ENCODE peak calls at places on chromosomes 1 and 21, in four cellular contexts. One of them, this sample, is unnamed.

GRCh38 chr1:183233113-183233512 is 47.0 kb downstream of the LAMC2 start:
- DNase-seq in neural crest cell: no peak
- DNase-seq in AG09309: no peak
- DNase-seq in cardiac fibroblast: no peak
- DNase-seq in this sample: no peak

GRCh38 chr1:223401873-223402789 is 8.9 kb downstream of the CCDC185 start:
- DNase-seq in AG09309: peak; percentile 46
- DNase-seq in cardiac fibroblast: peak; percentile 73
- DNase-seq in neural crest cell: no peak
- DNase-seq in this sample: no peak

GRCh38 chr21:43956667-43957030 is 55.5 kb upstream of the TRAPPC10 start:
- DNase-seq in cardiac fibroblast: peak; percentile 48
- DNase-seq in neural crest cell: no peak
- DNase-seq in AG09309: no peak
- DNase-seq in this sample: no peak

GRCh38 chr1:221712776-221713431 is 29.0 kb downstream of the DUSP10 start:
- DNase-seq in cardiac fibroblast: no peak
- DNase-seq in neural crest cell: no peak
- DNase-seq in AG09309: no peak
- DNase-seq in this sample: no peak

GRCh38 chr21:45018131-45019075 is 56.0 kb upstream of the ADARB1 start:
- DNase-seq in neural crest cell: no peak
- DNase-seq in AG09309: no peak
- DNase-seq in cardiac fibroblast: no peak
- DNase-seq in this sample: no peak

GRCh38 chr1:27102707-27103468 is 52.0 kb downstream of the SLC9A1 start:
- DNase-seq in cardiac fibroblast: peak; percentile 63
- DNase-seq in AG09309: no peak
- DNase-seq in neural crest cell: peak; percentile 97
- DNase-seq in this sample: peak; percentile 95

GRCh38 chr1:222326004-222326709 is 221.7 kb downstream of the HHIPL2 start:
- DNase-seq in AG09309: no peak
- DNase-seq in neural crest cell: no peak
- DNase-seq in cardiac fibroblast: no peak
- DNase-seq in this sample: no peak

GRCh38 chr1:7810395-7810794 is 26.3 kb downstream of the PER3 start:
- DNase-seq in cardiac fibroblast: peak; percentile 91
- DNase-seq in neural crest cell: no peak
- DNase-seq in AG09309: peak; percentile 35
- DNase-seq in this sample: no peak

GRCh38 chr1:226820935-226821718 is 49.3 kb upstream of the PSEN2 start:
- DNase-seq in neural crest cell: no peak
- DNase-seq in AG09309: peak; percentile 91
- DNase-seq in cardiac fibroblast: peak; percentile 97
- DNase-seq in this sample: no peak

GRCh38 chr1:63004868-63005267 is 220.9 kb downstream of the ATG4C start:
- DNase-seq in neural crest cell: no peak
- DNase-seq in cardiac fibroblast: peak; percentile 36
- DNase-seq in AG09309: no peak
- DNase-seq in this sample: no peak

GRCh38 chr1:116765962-116766361 is 11.7 kb downstream of the CD2 start:
- DNase-seq in AG09309: peak; percentile 14
- DNase-seq in cardiac fibroblast: peak; percentile 66
- DNase-seq in neural crest cell: no peak
- DNase-seq in this sample: no peak

GRCh38 chr1:36553591-36554417 is 71.1 kb upstream of the CSF3R start:
- DNase-seq in neural crest cell: peak; percentile 84
- DNase-seq in AG09309: no peak
- DNase-seq in cardiac fibroblast: peak; percentile 64
- DNase-seq in this sample: peak; percentile 88

GRCh38 chr1:52632732-52633290 is at the start of gene SHISAL2A:
- DNase-seq in neural crest cell: peak; percentile 40
- DNase-seq in cardiac fibroblast: no peak
- DNase-seq in AG09309: no peak
- DNase-seq in this sample: peak; percentile 65

GRCh38 chr1:110393691-110394564 is 3.1 kb upstream of the SLC16A4 start:
- DNase-seq in neural crest cell: no peak
- DNase-seq in cardiac fibroblast: peak; percentile 82
- DNase-seq in AG09309: no peak
- DNase-seq in this sample: no peak

GRCh38 chr21:27571706-27572105 is 604.8 kb upstream of the ADAMTS5 start:
- DNase-seq in AG09309: peak; percentile 29
- DNase-seq in cardiac fibroblast: peak; percentile 93
- DNase-seq in neural crest cell: no peak
- DNase-seq in this sample: no peak

GRCh38 chr1:155003766-155004351 is 1.3 kb downstream of the ZBTB7B start:
- DNase-seq in neural crest cell: no peak
- DNase-seq in cardiac fibroblast: peak; percentile 37
- DNase-seq in AG09309: no peak
- DNase-seq in this sample: peak; percentile 48

GRCh38 chr1:46723901-46724300 is 5.0 kb upstream of the EFCAB14 start:
- DNase-seq in AG09309: no peak
- DNase-seq in cardiac fibroblast: no peak
- DNase-seq in neural crest cell: no peak
- DNase-seq in this sample: no peak

GRCh38 chr1:36304521-36304920 is 1.6 kb upstream of the SH3D21 start:
- DNase-seq in neural crest cell: no peak
- DNase-seq in AG09309: no peak
- DNase-seq in cardiac fibroblast: no peak
- DNase-seq in this sample: no peak

GRCh38 chr1:23747947-23748346 is 4.7 kb downstream of the ELOA start:
- DNase-seq in neural crest cell: no peak
- DNase-seq in cardiac fibroblast: peak; percentile 34
- DNase-seq in AG09309: no peak
- DNase-seq in this sample: no peak

GRCh38 chr1:23743287-23744052 is at the start of gene ELOA:
- DNase-seq in AG09309: no peak
- DNase-seq in neural crest cell: peak; percentile 58
- DNase-seq in cardiac fibroblast: peak; percentile 51
- DNase-seq in this sample: peak; percentile 82

GRCh38 chr1:23742670-23743286 is 493 bp upstream of the ELOA start:
- DNase-seq in AG09309: no peak
- DNase-seq in neural crest cell: no peak
- DNase-seq in cardiac fibroblast: peak; percentile 34
- DNase-seq in this sample: no peak

GRCh38 chr1:23741609-23742008 is 1.7 kb upstream of the ELOA start:
- DNase-seq in cardiac fibroblast: no peak
- DNase-seq in AG09309: no peak
- DNase-seq in neural crest cell: no peak
- DNase-seq in this sample: no peak

DNA sequence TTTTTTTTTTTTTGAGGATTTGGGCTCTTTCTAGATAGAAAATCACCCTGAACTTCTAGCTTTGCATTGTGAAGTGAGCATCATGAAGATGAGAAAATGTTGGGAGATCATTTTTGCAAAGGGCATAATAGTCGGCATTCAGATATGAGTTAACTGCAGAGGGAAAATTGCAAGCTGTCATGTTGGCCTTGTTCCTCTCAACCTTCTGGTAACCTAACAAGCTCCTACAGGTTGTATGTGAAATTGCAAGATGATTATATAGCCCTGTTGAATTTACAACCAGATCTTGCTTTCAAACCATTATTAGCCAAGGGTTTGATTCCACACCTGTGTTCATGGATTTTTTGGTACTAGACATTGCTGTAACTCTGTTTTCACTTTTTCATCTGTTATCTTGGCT is 2.2 kb downstream of the ELOA start:
- DNase-seq in cardiac fibroblast: peak; percentile 61
- DNase-seq in AG09309: no peak
- DNase-seq in neural crest cell: no peak
- DNase-seq in this sample: no peak
- TF ChIP-seq CTCF in cardiac fibroblast: peak; percentile 45
- TF ChIP-seq CTCF in AG09309: peak; percentile 38
- TF ChIP-seq CTCF in neural crest cell: peak; percentile 54
- TF ChIP-seq CTCF in this sample: peak; percentile 23

DNA sequence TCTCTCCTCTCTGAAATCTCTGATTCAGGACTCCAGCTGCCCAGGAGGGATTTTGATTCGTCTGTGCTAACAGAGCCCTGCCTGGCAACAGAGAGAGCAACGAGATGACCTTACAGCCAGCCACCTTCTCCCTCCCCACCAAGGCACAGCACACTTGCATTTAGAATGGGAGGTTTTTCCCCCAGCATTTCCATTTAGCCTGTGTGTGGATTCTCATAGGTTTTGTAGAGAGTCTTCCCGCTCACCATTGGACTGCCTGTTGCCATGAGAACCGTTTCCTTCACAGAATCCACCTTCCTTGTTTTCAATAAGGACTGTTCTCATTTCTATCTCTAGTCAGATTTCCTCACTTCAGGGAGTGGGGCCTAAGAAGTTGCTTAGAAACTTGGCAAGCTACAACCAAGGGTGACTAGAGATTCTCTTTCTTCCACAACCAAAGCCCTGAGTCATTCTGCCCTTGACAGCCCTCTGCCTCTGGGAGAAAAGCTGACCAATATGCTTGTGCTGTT is 5.8 kb upstream of the IKBKE start:
- DNase-seq in cardiac fibroblast: peak; percentile 96
- DNase-seq in neural crest cell: no peak
- DNase-seq in AG09309: peak; percentile 79
- DNase-seq in this sample: no peak
- TF ChIP-seq CTCF in cardiac fibroblast: no peak
- TF ChIP-seq CTCF in neural crest cell: no peak
- TF ChIP-seq CTCF in AG09309: no peak
- TF ChIP-seq CTCF in this sample: no peak

GRCh38 chr1:213051127-213051880 is at the start of gene RPS6KC1:
- DNase-seq in AG09309: peak; percentile 23
- DNase-seq in cardiac fibroblast: peak; percentile 82
- DNase-seq in neural crest cell: peak; percentile 68
- DNase-seq in this sample: peak; percentile 82
- TF ChIP-seq CTCF in AG09309: peak; percentile 14
- TF ChIP-seq CTCF in cardiac fibroblast: no peak
- TF ChIP-seq CTCF in neural crest cell: peak; percentile 27
- TF ChIP-seq CTCF in this sample: no peak

GRCh38 chr1:31397360-31398095 is 15.5 kb upstream of the SERINC2 start:
- DNase-seq in neural crest cell: no peak
- DNase-seq in cardiac fibroblast: peak; percentile 45
- DNase-seq in AG09309: no peak
- DNase-seq in this sample: no peak

GRCh38 chr1:31393463-31393862 is 19.6 kb upstream of the SERINC2 start:
- DNase-seq in cardiac fibroblast: no peak
- DNase-seq in AG09309: no peak
- DNase-seq in neural crest cell: no peak
- DNase-seq in this sample: no peak

GRCh38 chr1:31394628-31395193 is 18.3 kb upstream of the SERINC2 start:
- DNase-seq in neural crest cell: peak; percentile 94
- DNase-seq in cardiac fibroblast: peak; percentile 82
- DNase-seq in AG09309: no peak
- DNase-seq in this sample: peak; percentile 95

GRCh38 chr1:31398246-31398645 is 14.8 kb upstream of the SERINC2 start:
- DNase-seq in cardiac fibroblast: no peak
- DNase-seq in neural crest cell: no peak
- DNase-seq in AG09309: no peak
- DNase-seq in this sample: no peak

GRCh38 chr1:31396633-31397351 is 16.2 kb upstream of the SERINC2 start:
- DNase-seq in cardiac fibroblast: peak; percentile 89
- DNase-seq in neural crest cell: no peak
- DNase-seq in AG09309: peak; percentile 91
- DNase-seq in this sample: no peak
- TF ChIP-seq CTCF in cardiac fibroblast: peak; percentile 48
- TF ChIP-seq CTCF in neural crest cell: peak; percentile 46
- TF ChIP-seq CTCF in AG09309: peak; percentile 51
- TF ChIP-seq CTCF in this sample: peak; percentile 18

GRCh38 chr1:12539705-12540579 is 78.1 kb downstream of the DHRS3 start:
- DNase-seq in neural crest cell: peak; percentile 26
- DNase-seq in cardiac fibroblast: peak; percentile 86
- DNase-seq in AG09309: peak; percentile 96
- DNase-seq in this sample: peak; percentile 86
- TF ChIP-seq CTCF in neural crest cell: no peak
- TF ChIP-seq CTCF in cardiac fibroblast: no peak
- TF ChIP-seq CTCF in AG09309: no peak
- TF ChIP-seq CTCF in this sample: no peak

DNA sequence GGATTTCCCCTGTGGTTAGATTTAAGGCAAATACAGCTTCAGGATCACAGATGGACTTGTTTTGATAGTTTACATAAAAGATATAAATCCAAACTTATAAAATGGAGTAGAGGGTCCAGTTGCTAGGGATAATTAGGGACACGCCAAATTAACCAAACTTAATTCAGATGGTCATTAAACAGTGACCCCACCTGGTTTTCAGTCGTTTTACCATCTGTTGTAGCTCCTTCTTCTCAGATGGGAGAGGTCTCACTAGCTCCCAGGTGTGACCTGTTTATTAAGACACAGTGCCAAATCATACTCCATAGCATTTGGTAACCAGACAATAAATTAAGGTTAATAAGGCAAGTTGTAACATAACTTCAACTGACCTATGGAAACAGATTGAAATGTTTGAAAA is 8.1 kb upstream of the GADD45A start:
- DNase-seq in AG09309: no peak
- DNase-seq in cardiac fibroblast: no peak
- DNase-seq in neural crest cell: no peak
- DNase-seq in this sample: no peak
- TF ChIP-seq CTCF in AG09309: no peak
- TF ChIP-seq CTCF in cardiac fibroblast: no peak
- TF ChIP-seq CTCF in neural crest cell: no peak
- TF ChIP-seq CTCF in this sample: no peak

DNA sequence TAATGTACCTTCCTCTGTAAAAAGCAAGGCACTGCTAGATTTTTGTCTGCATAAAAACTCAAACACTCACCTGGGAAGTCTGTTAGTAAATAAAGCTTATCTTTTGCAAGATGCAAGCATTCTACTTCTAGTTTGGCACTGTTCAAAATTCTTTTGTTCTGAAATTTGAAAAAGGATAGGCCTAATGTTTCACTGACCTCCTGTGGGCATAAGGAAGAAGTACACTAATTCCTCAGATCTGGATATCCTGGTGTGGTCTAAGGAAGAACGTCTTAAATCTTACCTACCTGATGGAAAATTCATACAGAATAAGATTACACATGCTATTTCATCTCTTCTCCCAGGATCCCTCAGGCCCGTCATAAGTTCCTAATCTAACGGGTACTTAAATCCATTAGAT is 93.5 kb upstream of the CAMK1G start:
- DNase-seq in neural crest cell: no peak
- DNase-seq in AG09309: peak; percentile 4
- DNase-seq in cardiac fibroblast: peak; percentile 35
- DNase-seq in this sample: no peak
- TF ChIP-seq CTCF in neural crest cell: peak; percentile 68
- TF ChIP-seq CTCF in AG09309: peak; percentile 62
- TF ChIP-seq CTCF in cardiac fibroblast: peak; percentile 34
- TF ChIP-seq CTCF in this sample: peak; percentile 40

GRCh38 chr1:41608242-41608641 is 123.8 kb upstream of the EDN2 start:
- DNase-seq in neural crest cell: no peak
- DNase-seq in AG09309: no peak
- DNase-seq in cardiac fibroblast: peak; percentile 31
- DNase-seq in this sample: no peak

GRCh38 chr1:41611068-41611931 is 126.8 kb upstream of the EDN2 start:
- DNase-seq in neural crest cell: no peak
- DNase-seq in AG09309: no peak
- DNase-seq in cardiac fibroblast: no peak
- DNase-seq in this sample: no peak

GRCh38 chr1:41607810-41608209 is 123.3 kb upstream of the EDN2 start:
- DNase-seq in cardiac fibroblast: no peak
- DNase-seq in neural crest cell: no peak
- DNase-seq in AG09309: no peak
- DNase-seq in this sample: no peak

GRCh38 chr1:41610361-41610760 is 125.9 kb upstream of the EDN2 start:
- DNase-seq in cardiac fibroblast: no peak
- DNase-seq in neural crest cell: no peak
- DNase-seq in AG09309: no peak
- DNase-seq in this sample: no peak

GRCh38 chr1:41609166-41609883 is 124.8 kb upstream of the EDN2 start:
- DNase-seq in neural crest cell: no peak
- DNase-seq in AG09309: no peak
- DNase-seq in cardiac fibroblast: no peak
- DNase-seq in this sample: no peak
- TF ChIP-seq CTCF in neural crest cell: no peak
- TF ChIP-seq CTCF in AG09309: no peak
- TF ChIP-seq CTCF in cardiac fibroblast: no peak
- TF ChIP-seq CTCF in this sample: no peak